ENCODE peak calls at places on chromosomes 3 and 15, in four cellular contexts. B, S, Y and G are unnamed samples.

GRCh38 chr15:86139828-86140227 is 60.2 kb downstream of the AGBL1 start:
- DNase-seq in S (no peak), Y (no peak), B (no peak), G (no peak)

GRCh38 chr3:170419301-170420087 is 826 bp downstream of the CLDN11 start:
- DNase-seq in S (peak), B (no peak), Y (peak), G (peak)

GRCh38 chr15:41490355-41490754 is 3.3 kb upstream of the ITPKA start:
- DNase-seq in B (no peak), Y (peak), S (no peak), G (no peak)

GRCh38 chr15:66832679-66833078 is 130.6 kb downstream of the SMAD6 start:
- DNase-seq in B (no peak), Y (peak), S (no peak), G (no peak)

GRCh38 chr15:40936234-40936708 is 7.1 kb downstream of the DLL4 start:
- DNase-seq in B (no peak), Y (no peak), S (no peak), G (no peak)

GRCh38 chr3:72238341-72238740 is 453.4 kb upstream of the PROK2 start:
- DNase-seq in S (no peak), Y (peak), B (no peak), G (no peak)

GRCh38 chr15:42405876-42406482 is 46.7 kb downstream of the CAPN3 start:
- DNase-seq in Y (no peak), B (no peak), S (no peak), G (peak)

GRCh38 chr3:143771939-143772338 is 76.3 kb downstream of the SLC9A9 start:
- DNase-seq in Y (no peak), S (no peak), B (no peak), G (no peak)

GRCh38 chr3:14301558-14301957 is 100.8 kb upstream of the SLC6A6 start:
- DNase-seq in S (no peak), B (no peak), Y (no peak), G (no peak)

GRCh38 chr15:94280301-94280700 is 48.9 kb downstream of the MCTP2 start:
- DNase-seq in B (no peak), Y (no peak), S (no peak), G (no peak)

GRCh38 chr3:98240133-98240532 is 23.9 kb upstream of the OR5H6 start:
- DNase-seq in B (no peak), S (no peak), Y (peak), G (no peak)

GRCh38 chr3:66048051-66048395 is 9.3 kb upstream of the MAGI1 start:
- DNase-seq in B (no peak), Y (peak), S (no peak), G (no peak)

GRCh38 chr3:197014942-197015575 is 14.6 kb downstream of the MELTF start:
- DNase-seq in S (no peak), Y (no peak), B (no peak), G (no peak)

GRCh38 chr15:39172380-39173281 is 408.2 kb upstream of the THBS1 start:
- DNase-seq in B (no peak), Y (peak), S (peak), G (no peak)

GRCh38 chr3:124812291-124813265 is 74.6 kb downstream of the ITGB5 start:
- DNase-seq in B (peak), Y (peak), S (no peak), G (no peak)

GRCh38 chr3:41418961-41419691 is 219.8 kb downstream of the CTNNB1 start:
- DNase-seq in S (no peak), Y (peak), B (no peak), G (no peak)

GRCh38 chr3:13547591-13548371 is 1.1 kb upstream of the FBLN2 start:
- DNase-seq in S (no peak), B (no peak), Y (no peak), G (no peak)

GRCh38 chr3:165624761-165625160 is 212.5 kb downstream of the BCHE start:
- DNase-seq in B (no peak), Y (peak), S (no peak), G (no peak)